ENCODE peak calls at places on chromosomes 2 and 18, in five cellular contexts. G is spleen, I is ovary, K is HCT116, A is K562. H is an unnamed sample.

GRCh38 chr2:176339208-176339607 is 70.0 kb downstream of the MTX2 start:
- DNase-seq in G (no peak), I (no peak), K (no peak), A (no peak), H (no peak)

GRCh38 chr2:30694286-30695055 is 112.8 kb downstream of the CAPN13 start:
- DNase-seq in G (no peak), I (no peak), K (no peak), A (no peak), H (no peak)

GRCh38 chr2:226184940-226185575 is 614.6 kb downstream of the IRS1 start:
- DNase-seq in G (no peak), I (peak), K (no peak), A (no peak), H (no peak)

GRCh38 chr2:9310827-9311226 is 104.2 kb downstream of the ASAP2 start:
- DNase-seq in G (no peak), I (no peak), K (no peak), A (no peak), H (no peak)

GRCh38 chr2:138712212-138712979 is 67.8 kb downstream of the NXPH2 start:
- DNase-seq in G (no peak), I (no peak), K (no peak), A (no peak), H (no peak)

GRCh38 chr2:69437751-69438154 is 518 bp upstream of the NFU1 start:
- DNase-seq in G (no peak), I (no peak), K (no peak), A (no peak), H (no peak)

GRCh38 chr2:187569042-187569441 is 14.8 kb upstream of the TFPI start:
- DNase-seq in G (no peak), I (no peak), K (no peak), A (no peak), H (no peak)

GRCh38 chr2:91839904-91840868 is 3031.0 kb upstream of the TEKT4 start:
- DNase-seq in G (no peak), I (no peak), K (no peak), A (no peak), H (no peak)

GRCh38 chr2:230234845-230235244 is 9.3 kb downstream of the SP140 start:
- DNase-seq in G (no peak), I (no peak), K (no peak), A (no peak), H (no peak)

GRCh38 chr18:63405986-63406385 is 16.3 kb downstream of the VPS4B start:
- DNase-seq in G (no peak), I (no peak), K (no peak), A (no peak), H (no peak)

GRCh38 chr2:47898089-47898731 is 8.1 kb downstream of the FBXO11 start:
- DNase-seq in G (no peak), I (no peak), K (no peak), A (no peak), H (no peak)

GRCh38 chr2:20035961-20036666 is 15.3 kb downstream of the LAPTM4A start:
- DNase-seq in G (no peak), I (no peak), K (no peak), A (no peak), H (no peak)

GRCh38 chr2:68368657-68369339 is 3.7 kb downstream of the PLEK start:
- DNase-seq in G (no peak), I (no peak), K (no peak), A (no peak), H (no peak)

GRCh38 chr2:110858135-110858737 is 125.9 kb downstream of the ACOXL start:
- DNase-seq in G (no peak), I (no peak), K (no peak), A (no peak), H (no peak)

GRCh38 chr2:126117886-126118285 is 538.1 kb upstream of the GYPC start:
- DNase-seq in G (no peak), I (no peak), K (no peak), A (no peak), H (no peak)

GRCh38 chr2:30514134-30514860 is 67.3 kb downstream of the LCLAT1 start:
- DNase-seq in G (no peak), I (no peak), K (no peak), A (peak), H (peak)

GRCh38 chr2:141496805-141497204 is 634.0 kb downstream of the LRP1B start:
- DNase-seq in G (no peak), I (no peak), K (no peak), A (no peak), H (peak)

GRCh38 chr2:86223682-86224560 is 24.7 kb downstream of the MRPL35 start:
- DNase-seq in G (no peak), I (no peak), K (no peak), A (no peak), H (no peak)

GRCh38 chr2:83103602-83104001 is 1355.5 kb downstream of the SUCLG1 start:
- DNase-seq in G (no peak), I (no peak), K (no peak), A (no peak), H (no peak)

GRCh38 chr2:237858294-237859081 is 935 bp upstream of the RAMP1 start:
- DNase-seq in G (peak), I (peak), K (no peak), A (peak), H (peak)

GRCh38 chr2:153478289-153479261 is at the start of gene RPRM:
- DNase-seq in G (peak), I (peak), K (peak), A (peak), H (peak)

GRCh38 chr2:45962522-45962921 is 311.0 kb downstream of the PRKCE start:
- DNase-seq in G (no peak), I (peak), K (peak), A (no peak), H (no peak)

GRCh38 chr2:127050803-127051115 is 56.2 kb downstream of the BIN1 start:
- DNase-seq in G (peak), I (peak), K (no peak), A (no peak), H (no peak)

GRCh38 chr2:88345842-88346241 is 106.7 kb downstream of the FOXI3 start:
- DNase-seq in G (no peak), I (no peak), K (no peak), A (no peak), H (no peak)

GRCh38 chr2:98743835-98744234 is 12.9 kb upstream of the MGAT4A start:
- DNase-seq in G (no peak), I (no peak), K (no peak), A (no peak), H (no peak)

GRCh38 chr2:124652099-124652498 is 627.0 kb downstream of the CNTNAP5 start:
- DNase-seq in G (no peak), I (no peak), K (no peak), A (no peak), H (no peak)

GRCh38 chr18:47284691-47285370 is 33.4 kb upstream of the SKOR2 start:
- DNase-seq in G (no peak), I (no peak), K (no peak), A (no peak), H (no peak)

GRCh38 chr2:172671506-172671905 is 64.1 kb upstream of the RAPGEF4 start:
- DNase-seq in G (no peak), I (no peak), K (no peak), A (no peak), H (no peak)

GRCh38 chr2:1748741-1749488 is 4.6 kb upstream of the PXDN start:
- DNase-seq in G (peak), I (peak), K (no peak), A (no peak), H (no peak)

GRCh38 chr2:71933467-71934319 is 214.0 kb downstream of the CYP26B1 start:
- DNase-seq in G (peak), I (no peak), K (peak), A (peak), H (no peak)

DNA sequence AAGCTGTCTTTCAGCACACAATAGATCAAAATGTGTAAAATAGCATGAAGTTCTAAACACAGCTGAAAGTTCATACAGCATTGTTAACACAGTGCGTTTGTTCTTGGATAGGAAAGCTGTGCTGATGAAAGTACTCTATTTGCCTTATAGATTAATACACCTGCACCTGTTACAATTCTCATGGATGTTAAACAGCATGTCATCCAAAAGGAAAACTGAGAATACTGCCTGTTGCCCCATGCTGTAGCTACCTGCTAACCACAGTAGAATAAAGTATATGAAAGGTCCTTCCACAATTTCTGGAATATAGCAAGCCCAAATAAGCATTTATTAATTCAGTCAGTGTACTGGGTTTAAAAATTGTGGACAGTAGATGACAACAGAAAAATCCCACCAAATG is 166.7 kb upstream of the DTNA start:
- DNase-seq in G (no peak), I (no peak), K (no peak), A (no peak), H (no peak)
- TF ChIP-seq POLR2A in G (no peak), I (no peak), K (no peak), A (no peak), H (no peak)

GRCh38 chr18:48590678-48591077 is 51.8 kb downstream of the CTIF start:
- DNase-seq in G (no peak), I (no peak), K (peak), A (no peak), H (no peak)
- TF ChIP-seq POLR2A in G (no peak), I (no peak), K (no peak), A (no peak), H (no peak)

DNA sequence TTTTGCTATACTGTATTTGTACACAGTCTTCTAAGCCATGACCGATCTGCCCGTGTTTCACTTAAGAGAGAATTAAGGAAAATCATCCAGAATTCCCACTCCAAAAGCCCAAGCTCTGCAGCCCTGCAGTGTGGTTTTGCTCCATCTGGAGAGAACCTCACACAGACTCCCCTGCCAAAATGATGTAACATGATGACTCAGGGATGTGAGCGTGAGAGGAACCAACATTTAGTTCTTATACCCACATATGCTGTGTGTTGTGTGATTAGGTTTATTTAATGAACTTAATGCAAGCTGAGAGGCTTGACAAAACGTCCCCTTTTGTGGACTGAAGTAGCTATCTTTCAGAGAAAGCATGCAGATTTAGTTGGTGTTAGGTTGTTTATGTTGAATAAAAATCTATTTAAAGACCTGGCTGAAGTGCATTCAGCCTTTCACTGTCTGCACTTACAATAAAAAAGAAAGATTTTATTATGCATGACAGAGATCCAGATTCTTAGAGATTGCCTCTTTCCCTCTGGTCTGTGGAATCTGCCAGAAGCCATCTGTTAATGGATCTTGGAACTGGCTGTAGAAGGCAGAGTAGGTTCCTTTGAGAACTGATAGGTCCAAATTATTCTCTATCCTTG is 6.3 kb downstream of the RAB12 start:
- DNase-seq in G (no peak), I (no peak), K (no peak), A (peak), H (peak)
- TF ChIP-seq POLR2A in G (no peak), I (no peak), K (no peak), A (no peak), H (no peak)

GRCh38 chr2:218995972-218996644 is 2.9 kb upstream of the CRYBA2 start:
- DNase-seq in G (peak), I (peak), K (peak), A (peak), H (peak)
- TF ChIP-seq POLR2A in G (no peak), I (no peak), K (no peak), A (peak), H (no peak)

DNA sequence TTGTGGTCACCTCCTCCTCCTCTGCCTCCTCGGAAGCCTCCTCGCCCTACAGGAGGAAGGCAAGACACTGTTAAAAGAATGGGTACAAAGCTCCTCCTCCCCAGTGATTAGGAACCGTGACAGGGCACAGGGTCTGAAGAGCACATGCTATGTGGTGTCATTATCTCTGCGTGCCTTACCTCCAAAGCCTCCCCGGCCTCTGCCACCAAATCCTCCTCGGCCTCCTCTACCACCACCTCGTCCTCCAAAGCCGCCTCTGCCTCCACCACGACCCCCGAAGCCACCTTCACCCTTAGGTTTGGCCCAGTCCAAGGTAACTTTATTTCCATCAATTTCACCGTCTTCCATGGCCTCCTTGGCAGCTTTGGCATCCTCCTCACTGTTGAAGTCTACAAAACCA is 9.1 kb downstream of the NCL start:
- DNase-seq in G (peak), I (no peak), K (no peak), A (no peak), H (no peak)
- TF ChIP-seq POLR2A in G (no peak), I (no peak), K (no peak), A (peak), H (no peak)

DNA sequence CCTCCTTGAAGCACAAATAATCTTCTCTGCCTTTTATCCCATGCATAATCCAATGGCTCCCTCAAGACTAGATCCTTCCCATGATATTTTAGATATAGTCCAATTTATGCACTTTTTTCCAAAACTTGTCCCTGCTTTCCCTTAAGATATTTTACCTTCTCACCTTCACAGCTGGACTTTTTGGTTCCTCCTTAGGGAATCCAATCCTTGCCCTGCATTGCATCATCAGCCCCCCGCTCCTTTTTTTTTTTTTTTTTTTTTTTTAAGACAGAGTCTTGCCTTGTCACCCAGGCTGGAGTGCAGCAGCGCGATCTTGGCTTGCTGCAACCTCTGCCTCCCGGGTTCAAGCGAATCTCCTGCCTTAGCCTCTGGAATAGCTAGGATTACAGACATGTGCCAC is 250.6 kb downstream of the DOK6 start:
- DNase-seq in G (no peak), I (no peak), K (no peak), A (no peak), H (no peak)
- TF ChIP-seq POLR2A in G (no peak), I (no peak), K (no peak), A (no peak), H (no peak)

H was measured in erythroblast.